ENCODE peak calls at places on chromosomes 11 and 22, in six cellular contexts. E is coronary artery; I is stimulated activated CD4-positive, alpha-beta T cell treated with anti-CD3 and anti-CD28 coated beads, Interleukin-4, amount 100 ng/mL, for 1 hour; H is astrocyte of the hippocampus; Q is AML-193; A is GM12891. D is an unnamed sample.

GRCh38 chr22:29715240-29715639 is 4.6 kb upstream of the CABP7 start:
- DNase-seq in E (no peak), I (no peak), H (no peak), Q (no peak), A (no peak), D (no peak)

GRCh38 chr11:10588904-10589303 is 20.4 kb upstream of the LYVE1 start:
- DNase-seq in E (no peak), I (no peak), H (no peak), Q (peak), A (no peak), D (peak)

GRCh38 chr11:11073996-11074395 is 216.1 kb upstream of the ZBED5 start:
- DNase-seq in E (no peak), I (no peak), H (peak), Q (no peak), A (no peak), D (no peak)

GRCh38 chr11:45805305-45806071 is 539 bp downstream of the SLC35C1 start:
- DNase-seq in E (no peak), I (no peak), H (peak), Q (no peak), A (no peak), D (peak)

GRCh38 chr22:47091921-47092700 is 329.7 kb downstream of the TBC1D22A start:
- DNase-seq in E (no peak), I (no peak), H (no peak), Q (no peak), A (no peak), D (no peak)

GRCh38 chr11:82754410-82754809 is 20.7 kb upstream of the FAM181B start:
- DNase-seq in E (no peak), I (no peak), H (peak), Q (no peak), A (no peak), D (no peak)

GRCh38 chr11:110379261-110379660 is 50.5 kb upstream of the FDX1 start:
- DNase-seq in E (no peak), I (no peak), H (no peak), Q (no peak), A (no peak), D (no peak)

GRCh38 chr11:67300256-67300755 is 3.0 kb upstream of the SSH3 start:
- DNase-seq in E (no peak), I (no peak), H (no peak), Q (no peak), A (no peak), D (no peak)

GRCh38 chr11:23797624-23798419 is 699.0 kb upstream of the LUZP2 start:
- DNase-seq in E (no peak), I (no peak), H (no peak), Q (no peak), A (no peak), D (no peak)

D was measured in mesenchymal stem cell.